ENCODE peak calls at places on chromosome 9, in four cellular contexts. E, C, T and I are unnamed samples.

GRCh38 chr9:112868956-112869594 is 21.6 kb downstream of the SLC46A2 start:
- DNase-seq in E (peak; percentile 52), C (no peak), T (no peak), I (no peak)

GRCh38 chr9:113526841-113527240 is 63.3 kb downstream of the RGS3 start:
- DNase-seq in E (no peak), C (no peak), T (no peak), I (no peak)

GRCh38 chr9:109013678-109014145 is 413 bp upstream of the CTNNAL1 start:
- DNase-seq in E (no peak), C (peak; percentile 57), T (no peak), I (no peak)

GRCh38 chr9:2180704-2181103 is 165.6 kb downstream of the SMARCA2 start:
- DNase-seq in E (no peak), C (no peak), T (no peak), I (no peak)

GRCh38 chr9:16515879-16516289 is 354.6 kb downstream of the BNC2 start:
- DNase-seq in E (no peak), C (peak; percentile 39), T (no peak), I (no peak)

GRCh38 chr9:87350915-87351314 is 146.8 kb upstream of the DAPK1 start:
- DNase-seq in E (no peak), C (peak; percentile 60), T (no peak), I (no peak)

GRCh38 chr9:137049544-137050449 is 3.8 kb upstream of the NPDC1 start:
- DNase-seq in E (peak; percentile 65), C (no peak), T (no peak), I (no peak)

GRCh38 chr9:93258419-93258817 is 74.5 kb downstream of the WNK2 start:
- DNase-seq in E (no peak), C (no peak), T (no peak), I (no peak)

GRCh38 chr9:121780177-121780576 is 128.7 kb downstream of the DAB2IP start:
- DNase-seq in E (no peak), C (no peak), T (no peak), I (no peak)

GRCh38 chr9:22029231-22029630 is 20.1 kb upstream of the CDKN2B start:
- DNase-seq in E (no peak), C (no peak), T (no peak), I (no peak)

GRCh38 chr9:22033012-22033630 is 24.0 kb upstream of the CDKN2B start:
- DNase-seq in E (no peak), C (no peak), T (no peak), I (no peak)

GRCh38 chr9:22028394-22028793 is 19.3 kb upstream of the CDKN2B start:
- DNase-seq in E (no peak), C (no peak), T (no peak), I (no peak)

GRCh38 chr9:22031664-22032411 is 22.7 kb upstream of the CDKN2B start:
- DNase-seq in E (no peak), C (no peak), T (no peak), I (no peak)

GRCh38 chr9:22030101-22030598 is 21.0 kb upstream of the CDKN2B start:
- DNase-seq in E (peak; percentile 54), C (peak; percentile 42), T (no peak), I (no peak)
- H3K4me3 ChIP-seq in E (no peak overlapping the region), C (no peak overlapping the region), T (no peak overlapping the region), I (no peak overlapping the region)

GRCh38 chr9:17906204-17906840 is 327.5 kb downstream of the SH3GL2 start:
- DNase-seq in E (no peak), C (no peak), T (no peak), I (peak; percentile 21)
- H3K4me3 ChIP-seq in E (no peak overlapping the region), C (no peak overlapping the region), T (no peak overlapping the region), I (peak overlapping the region; percentile 61)

DNA sequence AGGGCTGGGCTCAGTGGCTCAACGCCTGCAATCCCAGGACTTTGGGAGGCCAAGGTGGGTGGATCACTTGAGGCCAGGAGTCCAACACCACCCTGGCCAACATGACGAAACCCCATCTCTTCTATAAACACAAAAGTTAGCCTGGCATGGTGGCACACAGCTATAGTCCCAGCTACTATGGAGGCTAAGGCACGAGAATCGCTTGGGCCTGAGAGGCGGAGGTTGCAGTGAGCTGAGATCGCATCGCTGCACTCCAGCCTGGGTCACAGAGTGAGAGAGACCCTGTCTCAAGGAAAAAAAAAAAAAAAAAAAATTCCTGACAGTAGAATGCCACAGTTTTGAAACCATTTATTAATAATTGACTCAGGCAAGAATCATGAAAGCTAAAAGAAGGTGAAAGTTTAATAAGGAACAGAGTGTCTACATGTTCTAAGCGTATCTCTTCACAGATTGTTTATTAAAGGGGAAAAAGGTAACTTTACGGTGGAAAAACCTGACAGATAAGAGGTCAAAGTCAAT is 5.7 kb upstream of the PTGR1 start:
- DNase-seq in E (no peak), C (no peak), T (no peak), I (no peak)
- H3K4me3 ChIP-seq in E (no peak overlapping the region), C (no peak overlapping the region), T (no peak overlapping the region), I (no peak overlapping the region)

DNA sequence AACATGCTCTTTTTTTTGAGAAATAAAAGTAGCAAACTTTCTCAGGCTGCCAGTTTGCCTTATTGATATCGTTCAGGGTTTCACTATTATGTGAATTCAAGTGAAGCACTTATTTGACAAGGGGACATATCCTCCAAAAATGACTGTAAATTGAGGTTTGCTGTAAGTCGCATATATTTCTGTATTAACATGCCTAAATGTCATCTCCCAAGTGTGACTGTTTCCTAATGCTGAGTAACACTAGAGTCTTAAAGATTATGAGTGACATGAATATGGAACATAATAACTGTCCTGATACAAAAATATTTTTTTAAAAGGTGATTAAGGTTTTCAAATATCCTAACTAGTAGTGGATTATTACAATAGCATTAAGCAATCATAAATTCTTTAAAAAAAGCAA is 3.7 kb downstream of the NFIB start:
- DNase-seq in E (no peak), C (no peak), T (no peak), I (no peak)
- H3K4me3 ChIP-seq in E (no peak overlapping the region), C (no peak overlapping the region), T (no peak overlapping the region), I (peak overlapping the region; percentile 95)

GRCh38 chr9:106286249-106286648 is 576.7 kb upstream of the ZNF462 start:
- DNase-seq in E (no peak), C (no peak), T (no peak), I (no peak)

GRCh38 chr9:106288689-106289088 is 574.3 kb upstream of the ZNF462 start:
- DNase-seq in E (no peak), C (no peak), T (no peak), I (no peak)

GRCh38 chr9:106284300-106284699 is 578.7 kb upstream of the ZNF462 start:
- DNase-seq in E (no peak), C (no peak), T (no peak), I (no peak)

GRCh38 chr9:106287108-106287631 is 575.8 kb upstream of the ZNF462 start:
- DNase-seq in E (no peak), C (no peak), T (no peak), I (no peak)
- H3K4me3 ChIP-seq in E (no peak overlapping the region), C (peak overlapping the region; percentile 16), T (no peak overlapping the region), I (peak overlapping the region; percentile 14)

GRCh38 chr9:36840895-36841536 is 193.1 kb downstream of the PAX5 start:
- DNase-seq in E (no peak), C (no peak), T (no peak), I (no peak)
- H3K4me3 ChIP-seq in E (no peak overlapping the region), C (no peak overlapping the region), T (no peak overlapping the region), I (no peak overlapping the region)

GRCh38 chr9:714675-715074 is 126.8 kb upstream of the DMRT1 start:
- DNase-seq in E (no peak), C (no peak), T (no peak), I (no peak)
- H3K4me3 ChIP-seq in E (no peak overlapping the region), C (no peak overlapping the region), T (no peak overlapping the region), I (peak overlapping the region; percentile 43)

GRCh38 chr9:89408628-89409101 is 89.2 kb downstream of the SEMA4D start:
- DNase-seq in E (peak; percentile 72), C (no peak), T (no peak), I (no peak)

GRCh38 chr9:89402695-89403427 is 84.6 kb downstream of the SECISBP2 start:
- DNase-seq in E (no peak), C (no peak), T (no peak), I (no peak)

GRCh38 chr9:89404074-89404473 is 85.8 kb downstream of the SECISBP2 start:
- DNase-seq in E (no peak), C (no peak), T (no peak), I (no peak)

GRCh38 chr9:89407070-89407469 is 88.8 kb downstream of the SECISBP2 start:
- DNase-seq in E (no peak), C (no peak), T (no peak), I (no peak)

DNA sequence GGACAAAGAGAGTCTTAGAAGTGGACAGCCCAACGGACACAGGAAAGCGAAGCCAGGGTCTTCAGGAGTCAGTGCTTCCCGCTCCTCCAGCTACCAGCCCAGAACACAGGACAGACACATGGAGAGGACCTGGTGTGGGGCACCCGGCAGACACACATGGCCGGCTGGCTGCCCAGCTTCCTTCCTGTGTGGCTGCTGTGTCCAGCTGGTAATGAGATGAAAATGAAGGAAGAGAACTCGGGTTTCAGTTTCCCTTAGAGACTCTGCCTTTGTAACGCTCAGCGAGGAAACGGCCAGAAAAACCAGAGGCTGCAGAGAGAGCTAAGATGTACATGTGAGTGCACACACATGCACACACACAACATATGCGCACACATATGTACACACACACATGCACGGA is 87.5 kb downstream of the SECISBP2 start:
- DNase-seq in E (peak; percentile 87), C (no peak), T (no peak), I (no peak)
- H3K4me3 ChIP-seq in E (peak overlapping the region; percentile 82), C (no peak overlapping the region), T (no peak overlapping the region), I (no peak overlapping the region)

GRCh38 chr9:134206317-134207300 is 42.2 kb upstream of the RNU6ATAC start:
- DNase-seq in E (peak; percentile 20), C (no peak), T (no peak), I (no peak)

GRCh38 chr9:134204041-134204440 is 39.7 kb upstream of the RNU6ATAC start:
- DNase-seq in E (no peak), C (no peak), T (no peak), I (no peak)

GRCh38 chr9:134203224-134203623 is 38.9 kb upstream of the RNU6ATAC start:
- DNase-seq in E (no peak), C (no peak), T (no peak), I (no peak)

GRCh38 chr9:134204991-134205578 is 40.7 kb upstream of the RNU6ATAC start:
- DNase-seq in E (no peak), C (peak; percentile 9), T (no peak), I (no peak)

GRCh38 chr9:134205636-134206316 is 41.4 kb upstream of the RNU6ATAC start:
- DNase-seq in E (no peak), C (no peak), T (no peak), I (peak; percentile 65)
- H3K4me3 ChIP-seq in E (no peak overlapping the region), C (no peak overlapping the region), T (no peak overlapping the region), I (no peak overlapping the region)